ENCODE peak calls at places on chromosomes 16 and 17, in four cellular contexts. G, F, K and V are unnamed samples.

GRCh38 chr16:31333686-31334649 is 21.0 kb upstream of the ITGAX start:
- DNase-seq in G (peak; percentile 15), F (peak; percentile 6), K (peak; percentile 6), V (no peak)

GRCh38 chr17:61756561-61756960 is 106.8 kb downstream of the BRIP1 start:
- DNase-seq in G (no peak), F (no peak), K (peak; percentile 16), V (no peak)

GRCh38 chr17:7560172-7561027 is 1.3 kb upstream of the SENP3 start:
- DNase-seq in G (no peak), F (peak; percentile 36), K (peak; percentile 44), V (no peak)

GRCh38 chr17:231191-231965 is 49.9 kb upstream of the DOC2B start:
- DNase-seq in G (no peak), F (no peak), K (no peak), V (no peak)

GRCh38 chr16:8885674-8886592 is 3.8 kb downstream of the LITAFD start:
- DNase-seq in G (no peak), F (no peak), K (no peak), V (no peak)

GRCh38 chr17:3502466-3502865 is 26.7 kb downstream of the ASPA start:
- DNase-seq in G (no peak), F (no peak), K (no peak), V (peak; percentile 59)

GRCh38 chr16:17784073-17784472 is 313.3 kb upstream of the XYLT1 start:
- DNase-seq in G (no peak), F (no peak), K (peak; percentile 45), V (no peak)

GRCh38 chr16:67406628-67407027 is 9.6 kb downstream of the ZDHHC1 start:
- DNase-seq in G (no peak), F (no peak), K (peak; percentile 88), V (no peak)

GRCh38 chr16:4330277-4330882 is 14.5 kb downstream of the GLIS2 start:
- DNase-seq in G (no peak), F (peak; percentile 59), K (peak; percentile 62), V (no peak)

GRCh38 chr16:4042581-4042980 is 73.7 kb downstream of the ADCY9 start:
- DNase-seq in G (no peak), F (no peak), K (no peak), V (no peak)

GRCh38 chr17:75404223-75404738 is 1.2 kb downstream of the GRB2 start:
- DNase-seq in G (peak; percentile 39), F (peak; percentile 54), K (peak; percentile 79), V (peak; percentile 49)

GRCh38 chr17:55492951-55493350 is 18.3 kb downstream of the SMIM36 start:
- DNase-seq in G (no peak), F (no peak), K (no peak), V (no peak)

GRCh38 chr17:2406903-2407790 is 6.3 kb upstream of the MNT start:
- DNase-seq in G (no peak), F (no peak), K (peak; percentile 86), V (no peak)

GRCh38 chr16:2212362-2213324 is 2.0 kb upstream of the BRICD5 start:
- DNase-seq in G (no peak), F (no peak), K (no peak), V (no peak)

GRCh38 chr16:3101841-3102470 is 2.9 kb upstream of the ZSCAN10 start:
- DNase-seq in G (peak; percentile 29), F (no peak), K (no peak), V (no peak)

GRCh38 chr17:40496170-40496569 is 5.3 kb downstream of the TNS4 start:
- DNase-seq in G (no peak), F (no peak), K (no peak), V (no peak)

GRCh38 chr16:70267516-70267915 is 15.8 kb upstream of the EXOSC6 start:
- DNase-seq in G (peak; percentile 0), F (peak; percentile 26), K (peak; percentile 43), V (no peak)

GRCh38 chr17:58183514-58183913 is 9.0 kb upstream of the EPX start:
- DNase-seq in G (no peak), F (no peak), K (no peak), V (no peak)

GRCh38 chr17:44438634-44439033 is 49.2 kb upstream of the ITGA2B start:
- DNase-seq in G (no peak), F (no peak), K (no peak), V (no peak)

GRCh38 chr16:79372504-79373184 is 227.9 kb downstream of the MAF start:
- DNase-seq in G (no peak), F (peak; percentile 11), K (peak; percentile 64), V (peak; percentile 26)

GRCh38 chr16:49366669-49367068 is 6.9 kb upstream of the C16orf78 start:
- DNase-seq in G (no peak), F (no peak), K (no peak), V (no peak)